ENCODE peak calls at places on chromosomes 4 and X, in seven cellular contexts. Y, S, X, D, R, I and H are unnamed samples.

GRCh38 chr4:57426779-57427395 is 316.7 kb upstream of the IGFBP7 start:
- DNase-seq in R (no peak), X (peak), I (peak), Y (peak), D (peak), S (peak), H (peak)

GRCh38 chrX:7948483-7948882 is 21.3 kb upstream of the PNPLA4 start:
- DNase-seq in Y (no peak), R (no peak), I (no peak), S (no peak), X (no peak), D (no peak), H (no peak)

GRCh38 chrX:22192419-22193086 is 80.2 kb upstream of the CBLL2 start:
- DNase-seq in I (peak), R (peak), D (peak), X (peak), Y (peak), S (peak), H (peak)

GRCh38 chr4:1395941-1396805 is 10.1 kb downstream of the NKX1-1 start:
- DNase-seq in X (no peak), I (no peak), Y (no peak), S (peak), R (peak), D (no peak), H (no peak)

GRCh38 chrX:97747346-97747745 is 863.6 kb downstream of the RPA4 start:
- DNase-seq in R (no peak), X (no peak), S (no peak), Y (no peak), I (no peak), D (no peak), H (no peak)

GRCh38 chr4:151957163-151957562 is 196.4 kb upstream of the GATB start:
- DNase-seq in S (no peak), X (no peak), I (no peak), Y (no peak), R (no peak), D (peak), H (peak)

GRCh38 chr4:184590196-184590595 is 59.1 kb downstream of the CASP3 start:
- DNase-seq in D (no peak), I (no peak), S (no peak), Y (no peak), X (no peak), R (no peak), H (no peak)

GRCh38 chr4:76306882-76307669 is 543 bp downstream of the STBD1 start:
- DNase-seq in S (peak), R (peak), D (peak), I (peak), X (peak), Y (no peak), H (peak)

GRCh38 chr4:138910201-138910913 is 105.2 kb upstream of the NOCT start:
- DNase-seq in S (no peak), X (no peak), Y (no peak), R (no peak), D (no peak), I (no peak), H (no peak)

GRCh38 chr4:38131371-38132139 is 171.4 kb downstream of the PTTG2 start:
- DNase-seq in I (no peak), Y (no peak), R (no peak), X (no peak), D (peak), S (no peak), H (no peak)

GRCh38 chr4:89821612-89822011 is 15.3 kb downstream of the SNCA start:
- DNase-seq in D (no peak), I (no peak), X (no peak), Y (no peak), R (no peak), S (no peak), H (no peak)

GRCh38 chr4:87758278-87758677 is 41.1 kb upstream of the IBSP start:
- DNase-seq in X (no peak), R (no peak), Y (no peak), I (no peak), S (no peak), D (no peak), H (no peak)

GRCh38 chr4:17284323-17285175 is 227.3 kb downstream of the QDPR start:
- DNase-seq in R (no peak), Y (no peak), S (no peak), I (no peak), X (no peak), D (no peak), H (no peak)

GRCh38 chr4:28010543-28011235 is 1150.0 kb downstream of the STIM2 start:
- DNase-seq in I (no peak), X (no peak), S (no peak), Y (no peak), R (no peak), D (no peak), H (no peak)

GRCh38 chrX:27555514-27555913 is 34.6 kb upstream of the DCAF8L2 start:
- DNase-seq in D (peak), R (no peak), S (no peak), X (no peak), Y (peak), I (no peak), H (no peak)

GRCh38 chrX:100895365-100896075 is 21.4 kb upstream of the NOX1 start:
- DNase-seq in Y (peak), D (peak), X (peak), I (no peak), S (no peak), R (no peak), H (no peak)

GRCh38 chr4:119679251-119679650 is 50.6 kb upstream of the PDE5A start:
- DNase-seq in X (no peak), I (no peak), Y (no peak), D (no peak), R (no peak), S (no peak), H (no peak)

GRCh38 chr4:3045500-3045850 is 28.9 kb downstream of the HTT-AS start:
- DNase-seq in Y (no peak), S (peak), D (no peak), I (peak), R (peak), X (peak), H (no peak)

GRCh38 chr4:154719087-154719486 is 24.7 kb upstream of the LRAT start:
- DNase-seq in D (no peak), S (no peak), I (no peak), Y (no peak), R (no peak), X (no peak), H (no peak)

GRCh38 chr4:112813790-112814189 is 176.8 kb downstream of the LARP7 start:
- DNase-seq in S (no peak), D (no peak), I (no peak), R (no peak), X (no peak), Y (no peak), H (no peak)

GRCh38 chrX:130523460-130524394 is 121.9 kb downstream of the RBMX2 start:
- DNase-seq in D (peak), Y (no peak), I (peak), S (peak), R (no peak), X (peak), H (peak)

GRCh38 chr4:121454251-121454979 is 73.6 kb upstream of the QRFPR start:
- DNase-seq in D (peak), I (no peak), Y (no peak), X (no peak), R (no peak), S (no peak), H (no peak)

GRCh38 chrX:33183366-33183765 is 28.0 kb downstream of the DMD start:
- DNase-seq in R (peak), S (no peak), X (peak), Y (peak), I (no peak), D (peak), H (no peak)

GRCh38 chrX:30875957-30876356 is 13.1 kb downstream of the TAB3 start:
- DNase-seq in I (no peak), R (no peak), D (no peak), S (no peak), Y (no peak), X (no peak), H (no peak)

GRCh38 chr4:65510976-65511375 is 159.3 kb downstream of the EPHA5 start:
- DNase-seq in X (no peak), S (no peak), D (no peak), R (no peak), I (no peak), Y (no peak), H (no peak)

GRCh38 chr4:143082698-143083097 is 102.0 kb upstream of the USP38 start:
- DNase-seq in R (no peak), S (no peak), D (no peak), Y (no peak), X (no peak), I (no peak), H (no peak)

GRCh38 chr4:188178276-188178675 is 39.0 kb downstream of the TRIML1 start:
- DNase-seq in S (no peak), R (no peak), D (no peak), Y (no peak), X (no peak), I (no peak), H (no peak)

GRCh38 chr4:109046549-109047171 is 255.8 kb downstream of the COL25A1 start:
- DNase-seq in D (no peak), I (no peak), R (no peak), Y (no peak), X (peak), S (no peak), H (no peak)

GRCh38 chr4:75634281-75634680 is 4.0 kb upstream of the CDKL2 start:
- DNase-seq in D (no peak), I (no peak), Y (no peak), R (no peak), X (no peak), S (no peak), H (no peak)

GRCh38 chrX:20217906-20218305 is 48.8 kb downstream of the RPS6KA3 start:
- DNase-seq in S (no peak), Y (no peak), X (no peak), R (no peak), D (no peak), I (no peak), H (no peak)

GRCh38 chrX:25851141-25851540 is 287.0 kb upstream of the MAGEB18 start:
- DNase-seq in S (no peak), I (no peak), R (no peak), D (no peak), Y (no peak), X (no peak), H (no peak)

DNA sequence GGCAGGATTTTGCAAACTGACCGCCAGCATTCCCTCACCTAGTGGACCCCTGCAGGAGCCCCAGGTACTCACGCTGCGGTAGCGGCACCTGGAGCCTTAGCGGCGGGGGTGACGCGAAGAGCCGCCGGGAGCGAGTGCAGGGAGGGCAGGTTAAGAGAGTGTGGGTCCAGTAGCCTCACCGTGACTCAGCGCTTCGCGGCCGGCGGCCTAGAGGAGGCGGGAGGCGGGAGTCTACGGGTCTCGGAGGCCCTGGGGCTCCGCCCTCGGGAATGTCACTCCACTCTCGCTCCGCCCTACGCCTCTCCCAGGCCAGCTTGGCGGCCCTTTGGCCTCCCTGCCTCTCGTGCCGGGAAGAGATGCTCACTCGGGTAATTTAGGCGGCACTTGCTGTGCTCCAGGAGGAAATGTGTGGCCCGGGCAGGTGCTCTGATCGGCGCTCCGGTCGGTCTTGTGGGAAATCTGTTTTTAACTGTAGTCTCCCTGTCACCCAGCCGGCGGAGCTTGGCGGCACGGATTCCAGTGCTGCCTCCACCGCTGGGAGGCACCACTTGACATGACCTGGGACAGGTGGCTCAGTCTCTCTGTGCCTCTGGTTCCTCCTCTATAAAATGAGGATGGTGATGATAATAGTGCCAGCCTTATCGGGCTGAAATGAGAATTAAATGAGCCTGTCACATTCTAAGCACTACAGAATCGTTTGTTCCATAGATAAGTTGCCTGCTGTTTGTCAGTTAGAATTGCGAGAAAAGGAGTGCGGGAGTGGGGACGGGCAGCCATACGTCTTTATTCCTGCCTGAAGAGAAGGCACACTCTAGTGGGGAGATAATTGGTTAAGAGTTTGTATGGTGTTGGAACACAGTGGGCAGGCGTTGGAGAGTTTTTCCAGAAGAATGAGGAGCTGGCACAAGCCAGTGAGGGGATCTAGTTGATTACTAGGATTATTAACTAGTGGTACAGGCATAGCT is at the start of gene PIR:
- DNase-seq in S (peak), R (peak), X (peak), D (peak), I (peak), Y (peak), H (peak)
- TF ChIP-seq CTCF in S (peak), R (peak), X (no peak), D (peak), I (no peak), Y (peak), H (peak)

GRCh38 chr4:42397635-42398447 is 553 bp downstream of the SHISA3 start:
- DNase-seq in D (peak), X (no peak), Y (peak), R (no peak), S (no peak), I (no peak), H (peak)
- TF ChIP-seq CTCF in D (no peak), X (no peak), Y (no peak), R (no peak), S (no peak), I (no peak), H (no peak)

GRCh38 chr4:82461710-82462109 is 31.3 kb downstream of the ENOPH1 start:
- DNase-seq in S (no peak), Y (no peak), X (no peak), I (no peak), R (no peak), D (no peak), H (no peak)
- TF ChIP-seq CTCF in S (no peak), Y (no peak), X (no peak), I (no peak), R (no peak), D (no peak), H (no peak)

GRCh38 chr4:53706422-53707032 is 115.2 kb upstream of the LNX1 start:
- DNase-seq in X (no peak), D (peak), R (no peak), I (no peak), S (no peak), Y (peak), H (no peak)
- TF ChIP-seq CTCF in X (peak), D (peak), R (peak), I (peak), S (peak), Y (peak), H (peak)